ENCODE peak calls at places on chromosomes 7 and 10, in eight cellular contexts. One of them, this sample, is unnamed.

GRCh38 chr10:11625019-11625735 is 13.7 kb upstream of the USP6NL start:
- DNase-seq in HT1080: no peak
- DNase-seq in Calu3: no peak
- DNase-seq in left cardiac atrium: no peak
- DNase-seq in pulmonary artery endothelial cell: no peak
- DNase-seq in memory B cell: peak; percentile 65
- DNase-seq in heart right ventricle: no peak
- DNase-seq in stimulated activated naive CD4-positive, alpha-beta T cell: no peak
- DNase-seq in this sample: no peak

GRCh38 chr10:80448204-80448603 is 5.9 kb upstream of the TSPAN14 start:
- DNase-seq in HT1080: no peak
- DNase-seq in Calu3: no peak
- DNase-seq in left cardiac atrium: no peak
- DNase-seq in pulmonary artery endothelial cell: no peak
- DNase-seq in memory B cell: no peak
- DNase-seq in heart right ventricle: no peak
- DNase-seq in stimulated activated naive CD4-positive, alpha-beta T cell: no peak
- DNase-seq in this sample: no peak

GRCh38 chr7:28779929-28780328 is 178.2 kb downstream of the TRIL start:
- DNase-seq in HT1080: no peak
- DNase-seq in Calu3: no peak
- DNase-seq in left cardiac atrium: no peak
- DNase-seq in pulmonary artery endothelial cell: no peak
- DNase-seq in memory B cell: no peak
- DNase-seq in heart right ventricle: no peak
- DNase-seq in stimulated activated naive CD4-positive, alpha-beta T cell: no peak
- DNase-seq in this sample: no peak

GRCh38 chr7:110557136-110557535 is 533.8 kb upstream of the LRRN3 start:
- DNase-seq in HT1080: no peak
- DNase-seq in Calu3: no peak
- DNase-seq in left cardiac atrium: no peak
- DNase-seq in pulmonary artery endothelial cell: no peak
- DNase-seq in memory B cell: no peak
- DNase-seq in heart right ventricle: no peak
- DNase-seq in stimulated activated naive CD4-positive, alpha-beta T cell: no peak
- DNase-seq in this sample: no peak

GRCh38 chr10:101060036-101060950 is 1.5 kb upstream of the KAZALD1 start:
- DNase-seq in HT1080: peak; percentile 92
- DNase-seq in Calu3: peak; percentile 84
- DNase-seq in left cardiac atrium: peak; percentile 95
- DNase-seq in pulmonary artery endothelial cell: peak; percentile 72
- DNase-seq in memory B cell: peak; percentile 95
- DNase-seq in heart right ventricle: peak; percentile 96
- DNase-seq in stimulated activated naive CD4-positive, alpha-beta T cell: peak; percentile 100
- DNase-seq in this sample: peak; percentile 96

GRCh38 chr7:154862153-154862791 is 140.7 kb downstream of the PAXIP1 start:
- DNase-seq in HT1080: no peak
- DNase-seq in Calu3: no peak
- DNase-seq in left cardiac atrium: no peak
- DNase-seq in pulmonary artery endothelial cell: no peak
- DNase-seq in memory B cell: no peak
- DNase-seq in heart right ventricle: no peak
- DNase-seq in stimulated activated naive CD4-positive, alpha-beta T cell: no peak
- DNase-seq in this sample: no peak

GRCh38 chr10:101565370-101565900 is 22.6 kb downstream of the POLL start:
- DNase-seq in HT1080: no peak
- DNase-seq in Calu3: no peak
- DNase-seq in left cardiac atrium: no peak
- DNase-seq in pulmonary artery endothelial cell: no peak
- DNase-seq in memory B cell: no peak
- DNase-seq in heart right ventricle: no peak
- DNase-seq in stimulated activated naive CD4-positive, alpha-beta T cell: no peak
- DNase-seq in this sample: no peak

GRCh38 chr7:16982640-16983103 is 100.9 kb upstream of the AGR3 start:
- DNase-seq in HT1080: peak; percentile 53
- DNase-seq in Calu3: peak; percentile 52
- DNase-seq in left cardiac atrium: no peak
- DNase-seq in pulmonary artery endothelial cell: no peak
- DNase-seq in memory B cell: no peak
- DNase-seq in heart right ventricle: no peak
- DNase-seq in stimulated activated naive CD4-positive, alpha-beta T cell: peak; percentile 38
- DNase-seq in this sample: peak; percentile 22

GRCh38 chr7:114715907-114716306 is 206.0 kb upstream of the MDFIC start:
- DNase-seq in HT1080: peak; percentile 43
- DNase-seq in Calu3: no peak
- DNase-seq in left cardiac atrium: no peak
- DNase-seq in pulmonary artery endothelial cell: no peak
- DNase-seq in memory B cell: no peak
- DNase-seq in heart right ventricle: no peak
- DNase-seq in stimulated activated naive CD4-positive, alpha-beta T cell: no peak
- DNase-seq in this sample: no peak

GRCh38 chr7:48691788-48692187 is 232.6 kb upstream of the CDC14C start:
- DNase-seq in HT1080: no peak
- DNase-seq in Calu3: no peak
- DNase-seq in left cardiac atrium: no peak
- DNase-seq in pulmonary artery endothelial cell: no peak
- DNase-seq in memory B cell: no peak
- DNase-seq in heart right ventricle: no peak
- DNase-seq in stimulated activated naive CD4-positive, alpha-beta T cell: no peak
- DNase-seq in this sample: no peak